ENCODE peak calls at places on chromosomes 4 and X, in eight cellular contexts. W, R, K, L, J, T, V and O are unnamed samples.

GRCh38 chr4:2251073-2251794 is 9.3 kb upstream of the HAUS3 start:
- DNase-seq in W (no peak), R (no peak), K (no peak), L (no peak), J (no peak), T (no peak), V (no peak), O (no peak)

GRCh38 chr4:1748465-1748995 is 27.2 kb downstream of the TACC3 start:
- DNase-seq in W (peak), R (no peak), K (peak), L (peak), J (peak), T (peak), V (peak), O (no peak)

GRCh38 chr4:88812420-88812819 is 114.8 kb upstream of the NAP1L5 start:
- DNase-seq in W (no peak), R (no peak), K (no peak), L (no peak), J (no peak), T (no peak), V (no peak), O (no peak)

GRCh38 chr4:123446791-123447474 is 50.3 kb downstream of the SPRY1 start:
- DNase-seq in W (no peak), R (no peak), K (no peak), L (no peak), J (no peak), T (no peak), V (no peak), O (no peak)

GRCh38 chrX:82649645-82650044 is 858.4 kb upstream of the POU3F4 start:
- DNase-seq in W (no peak), R (no peak), K (no peak), L (no peak), J (no peak), T (no peak), V (no peak), O (no peak)

GRCh38 chrX:18927558-18927957 is 56.4 kb downstream of the PHKA2 start:
- DNase-seq in W (no peak), R (no peak), K (no peak), L (no peak), J (no peak), T (no peak), V (no peak), O (no peak)

GRCh38 chr4:61011051-61011450 is 189.1 kb upstream of the ADGRL3 start:
- DNase-seq in W (peak), R (no peak), K (no peak), L (peak), J (no peak), T (no peak), V (no peak), O (no peak)

GRCh38 chr4:85084371-85085170 is 118.1 kb upstream of the WDFY3 start:
- DNase-seq in W (no peak), R (peak), K (peak), L (peak), J (peak), T (peak), V (peak), O (no peak)

GRCh38 chr4:128159967-128160366 is 98.9 kb downstream of the LARP1B start:
- DNase-seq in W (no peak), R (peak), K (no peak), L (peak), J (no peak), T (peak), V (peak), O (no peak)

GRCh38 chr4:174401471-174402130 is 117.9 kb downstream of the CEP44 start:
- DNase-seq in W (no peak), R (no peak), K (no peak), L (no peak), J (no peak), T (no peak), V (no peak), O (no peak)

GRCh38 chr4:126779001-126779400 is 853.8 kb upstream of the INTU start:
- DNase-seq in W (no peak), R (no peak), K (no peak), L (no peak), J (no peak), T (no peak), V (no peak), O (no peak)

GRCh38 chr4:81260443-81261102 is 45.6 kb upstream of the PRKG2 start:
- DNase-seq in W (no peak), R (no peak), K (no peak), L (no peak), J (no peak), T (no peak), V (no peak), O (no peak)

GRCh38 chrX:70411475-70411874 is 11.6 kb upstream of the GDPD2 start:
- DNase-seq in W (no peak), R (no peak), K (no peak), L (no peak), J (no peak), T (no peak), V (no peak), O (no peak)

GRCh38 chr4:119210760-119211159 is 1.8 kb upstream of the USP53 start:
- DNase-seq in W (no peak), R (no peak), K (no peak), L (peak), J (no peak), T (peak), V (no peak), O (no peak)

GRCh38 chr4:39134674-39135073 is 47.7 kb upstream of the WDR19 start:
- DNase-seq in W (no peak), R (no peak), K (no peak), L (no peak), J (no peak), T (peak), V (no peak), O (no peak)

GRCh38 chr4:143286058-143286457 is 50.6 kb upstream of the GAB1 start:
- DNase-seq in W (no peak), R (no peak), K (no peak), L (no peak), J (no peak), T (no peak), V (no peak), O (no peak)

GRCh38 chrX:120301497-120301896 is 9.8 kb downstream of the TMEM255A start:
- DNase-seq in W (no peak), R (no peak), K (no peak), L (no peak), J (no peak), T (no peak), V (no peak), O (no peak)